ENCODE peak calls at places on chromosomes 7 and 10, in nine cellular contexts. M is M059J; W is endothelial cell; N is activated naive CD4-positive, alpha-beta T cell treated with anti-CD3 and anti-CD28 coated beads, Interleukin-2, amount 50 U/mL, for 72 hours; P is activated effector memory CD4-positive, alpha-beta T cell treated with Interleukin-2 at 50 U/mL for 16 hours; K is T1000; Z is NCI-H1436; G is T-cell; S is NCI-H2081. C is an unnamed sample.

GRCh38 chr7:98107313-98107691 is 640 bp downstream of the LMTK2 start:
- DNase-seq in M (peak; percentile 29), W (peak; percentile 18), N (no peak), P (peak; percentile 3), K (no peak), Z (peak; percentile 9), G (no peak), S (no peak), C (peak; percentile 38)

GRCh38 chr7:127391591-127392181 is 822 bp downstream of the ZNF800 start:
- DNase-seq in M (peak; percentile 49), W (peak; percentile 28), N (peak; percentile 66), P (peak; percentile 41), K (no peak), Z (no peak), G (peak; percentile 54), S (peak; percentile 5), C (peak; percentile 76)

GRCh38 chr7:131327049-131327625 is 539 bp upstream of the MKLN1 start:
- DNase-seq in M (peak; percentile 87), W (peak; percentile 44), N (peak; percentile 60), P (peak; percentile 5), K (peak; percentile 31), Z (no peak), G (no peak), S (peak; percentile 47), C (no peak)

GRCh38 chr7:141593134-141593533 is 41.9 kb downstream of the AGK start:
- DNase-seq in M (no peak), W (no peak), N (no peak), P (no peak), K (no peak), Z (no peak), G (no peak), S (no peak), C (no peak)

GRCh38 chr7:14286036-14286435 is 296.6 kb upstream of the ETV1 start:
- DNase-seq in M (no peak), W (no peak), N (no peak), P (no peak), K (no peak), Z (no peak), G (no peak), S (no peak), C (no peak)

GRCh38 chr7:37330775-37331174 is 117.9 kb downstream of the ELMO1 start:
- DNase-seq in M (no peak), W (no peak), N (no peak), P (no peak), K (no peak), Z (no peak), G (no peak), S (no peak), C (no peak)

GRCh38 chr10:28681345-28681763 is 4.0 kb downstream of the BAMBI start:
- DNase-seq in M (no peak), W (no peak), N (no peak), P (no peak), K (no peak), Z (no peak), G (no peak), S (no peak), C (no peak)

GRCh38 chr7:34184466-34184865 is 279.1 kb downstream of the BMPER start:
- DNase-seq in M (no peak), W (no peak), N (no peak), P (no peak), K (no peak), Z (no peak), G (no peak), S (no peak), C (no peak)

GRCh38 chr7:111958889-111959288 is 247.3 kb downstream of the DOCK4 start:
- DNase-seq in M (no peak), W (no peak), N (no peak), P (no peak), K (no peak), Z (peak; percentile 47), G (no peak), S (peak; percentile 55), C (no peak)

GRCh38 chr7:36982749-36983148 is 258.5 kb upstream of the AOAH start:
- DNase-seq in M (no peak), W (no peak), N (no peak), P (no peak), K (no peak), Z (no peak), G (no peak), S (no peak), C (no peak)

GRCh38 chr7:561631-562393 is 42.2 kb upstream of the PDGFA start:
- DNase-seq in M (no peak), W (no peak), N (no peak), P (no peak), K (no peak), Z (no peak), G (no peak), S (no peak), C (no peak)

GRCh38 chr7:26919906-26920530 is 55.6 kb upstream of the SKAP2 start:
- DNase-seq in M (no peak), W (no peak), N (no peak), P (no peak), K (no peak), Z (no peak), G (no peak), S (no peak), C (no peak)

GRCh38 chr7:97868788-97869187 is 3.4 kb downstream of the ASNS start:
- DNase-seq in M (no peak), W (no peak), N (no peak), P (no peak), K (no peak), Z (no peak), G (no peak), S (no peak), C (no peak)

GRCh38 chr7:96151889-96152288 is 170.0 kb downstream of the SLC25A13 start:
- DNase-seq in M (no peak), W (no peak), N (no peak), P (no peak), K (no peak), Z (no peak), G (no peak), S (no peak), C (no peak)

GRCh38 chr10:88385601-88386203 is 197.4 kb downstream of the RNLS start:
- DNase-seq in M (peak; percentile 80), W (no peak), N (peak; percentile 60), P (peak; percentile 56), K (no peak), Z (no peak), G (peak; percentile 56), S (peak; percentile 27), C (peak; percentile 95)

GRCh38 chr7:70719120-70719519 is 412.8 kb upstream of the GALNT17 start:
- DNase-seq in M (no peak), W (no peak), N (no peak), P (no peak), K (no peak), Z (peak; percentile 59), G (no peak), S (no peak), C (no peak)

GRCh38 chr7:131538791-131539179 is 17.6 kb downstream of the PODXL start:
- DNase-seq in M (peak; percentile 71), W (no peak), N (no peak), P (no peak), K (no peak), Z (no peak), G (no peak), S (no peak), C (no peak)

GRCh38 chr10:60846173-60846572 is 67.9 kb downstream of the CDK1 start:
- DNase-seq in M (peak; percentile 69), W (no peak), N (no peak), P (no peak), K (no peak), Z (no peak), G (no peak), S (no peak), C (no peak)

GRCh38 chr7:945556-946255 is 8.8 kb downstream of the ADAP1 start:
- DNase-seq in M (no peak), W (no peak), N (no peak), P (no peak), K (no peak), Z (no peak), G (no peak), S (no peak), C (no peak)

GRCh38 chr7:27166475-27167169 is 1.3 kb upstream of the HOXA9 start:
- DNase-seq in M (peak; percentile 42), W (no peak), N (no peak), P (no peak), K (no peak), Z (no peak), G (no peak), S (no peak), C (no peak)

GRCh38 chr10:72638586-72639440 is 12.9 kb upstream of the MICU1 start:
- DNase-seq in M (peak; percentile 36), W (no peak), N (no peak), P (no peak), K (no peak), Z (no peak), G (no peak), S (no peak), C (no peak)

GRCh38 chr10:26269754-26270153 is 53.2 kb downstream of the GAD2 start:
- DNase-seq in M (peak; percentile 30), W (peak; percentile 15), N (no peak), P (no peak), K (no peak), Z (peak; percentile 62), G (no peak), S (peak; percentile 46), C (peak; percentile 55)

GRCh38 chr7:92880212-92881090 is 44.1 kb upstream of the CDK6 start:
- DNase-seq in M (peak; percentile 47), W (peak; percentile 26), N (no peak), P (no peak), K (no peak), Z (no peak), G (no peak), S (no peak), C (peak; percentile 13)

GRCh38 chr7:74454948-74455804 is 1.5 kb downstream of the GTF2IRD1 start:
- DNase-seq in M (peak; percentile 37), W (no peak), N (no peak), P (no peak), K (no peak), Z (no peak), G (no peak), S (no peak), C (no peak)

GRCh38 chr7:5773661-5774086 is 7.8 kb downstream of the RNF216 start:
- DNase-seq in M (peak; percentile 99), W (no peak), N (peak; percentile 78), P (no peak), K (peak; percentile 65), Z (no peak), G (no peak), S (no peak), C (no peak)

GRCh38 chr7:106840342-106840741 is 24.7 kb upstream of the PIK3CG start:
- DNase-seq in M (peak; percentile 91), W (no peak), N (no peak), P (no peak), K (peak; percentile 44), Z (no peak), G (no peak), S (no peak), C (no peak)

GRCh38 chr10:71975087-71975890 is 11.1 kb downstream of the CHST3 start:
- DNase-seq in M (peak; percentile 78), W (no peak), N (no peak), P (no peak), K (peak; percentile 47), Z (no peak), G (no peak), S (no peak), C (no peak)

GRCh38 chr10:103861501-103861900 is 6.1 kb upstream of the SH3PXD2A start:
- DNase-seq in M (peak; percentile 60), W (no peak), N (no peak), P (no peak), K (peak; percentile 9), Z (no peak), G (no peak), S (no peak), C (no peak)

C was measured in MM.1S.